ENCODE peak calls at places on chromosomes 13 and 19, in four cellular contexts. D is GM12878, Q is HepG2, J is K562. I is an unnamed sample.

GRCh38 chr19:30780032-30780431 is 407.8 kb downstream of the ZNF536 start:
- DNase-seq in D (no peak), Q (no peak), J (no peak), I (no peak)

GRCh38 chr19:14019100-14019499 is 8.8 kb upstream of the RLN3 start:
- DNase-seq in D (no peak), Q (no peak), J (no peak), I (no peak)

GRCh38 chr13:46951516-46951915 is 54.7 kb upstream of the HTR2A start:
- DNase-seq in D (no peak), Q (no peak), J (no peak), I (no peak)

GRCh38 chr13:112891477-112892401 is 77.3 kb upstream of the MCF2L start:
- DNase-seq in D (no peak), Q (no peak), J (no peak), I (peak)

GRCh38 chr13:24894277-24894971 is 130.5 kb downstream of the RNF17 start:
- DNase-seq in D (no peak), Q (no peak), J (no peak), I (no peak)

GRCh38 chr19:3057275-3057714 is 5.0 kb downstream of the TLE5 start:
- DNase-seq in D (no peak), Q (no peak), J (peak), I (no peak)

GRCh38 chr13:32947886-32948285 is 68.3 kb upstream of the KL start:
- DNase-seq in D (no peak), Q (no peak), J (no peak), I (no peak)

GRCh38 chr13:30325668-30326067 is 18.3 kb upstream of the KATNAL1 start:
- DNase-seq in D (no peak), Q (no peak), J (no peak), I (no peak)

GRCh38 chr13:57877596-57877995 is 246.1 kb downstream of the PCDH17 start:
- DNase-seq in D (no peak), Q (no peak), J (no peak), I (no peak)

GRCh38 chr13:47277774-47278173 is 380.9 kb upstream of the HTR2A start:
- DNase-seq in D (no peak), Q (no peak), J (no peak), I (no peak)

GRCh38 chr19:35755550-35756371 is 1.1 kb downstream of the HSPB6 start:
- DNase-seq in D (no peak), Q (no peak), J (no peak), I (peak)

GRCh38 chr19:38285567-38285966 is 18.5 kb upstream of the C19orf33 start:
- DNase-seq in D (no peak), Q (no peak), J (no peak), I (no peak)

GRCh38 chr13:78468546-78469060 is 134.7 kb downstream of the POU4F1 start:
- DNase-seq in D (no peak), Q (no peak), J (no peak), I (no peak)

GRCh38 chr19:4523306-4524110 is 5.2 kb upstream of the PLIN4 start:
- DNase-seq in D (no peak), Q (peak), J (peak), I (peak)

GRCh38 chr13:66992183-66992582 is 238.0 kb downstream of the PCDH9 start:
- DNase-seq in D (no peak), Q (no peak), J (no peak), I (no peak)

GRCh38 chr19:44303305-44303704 is 1.5 kb downstream of the ZNF235 start:
- DNase-seq in D (no peak), Q (no peak), J (no peak), I (no peak)

GRCh38 chr13:100089633-100090032 is 740 bp downstream of the PCCA start:
- DNase-seq in D (no peak), Q (no peak), J (no peak), I (no peak)

GRCh38 chr19:54523403-54523802 is 20.8 kb downstream of the LAIR2 start:
- DNase-seq in D (peak), Q (no peak), J (no peak), I (no peak)

GRCh38 chr13:101452519-101453485 is at the start of gene ITGBL1:
- DNase-seq in D (no peak), Q (no peak), J (no peak), I (no peak)

GRCh38 chr13:99969934-99970760 is 1.4 kb downstream of the ZIC5 start:
- DNase-seq in D (no peak), Q (peak), J (peak), I (peak)

GRCh38 chr19:42023121-42023942 is 29.3 kb upstream of the ATP1A3 start:
- DNase-seq in D (no peak), Q (peak), J (peak), I (peak)

GRCh38 chr19:36041831-36042230 is 9.2 kb upstream of the CLIP3 start:
- DNase-seq in D (no peak), Q (peak), J (no peak), I (no peak)

GRCh38 chr13:49532593-49532992 is 36.8 kb downstream of the PHF11 start:
- DNase-seq in D (no peak), Q (no peak), J (no peak), I (no peak)

GRCh38 chr13:93730780-93731179 is 504.2 kb downstream of the GPC6 start:
- DNase-seq in D (no peak), Q (no peak), J (no peak), I (no peak)

GRCh38 chr19:18203408-18203862 is 407 bp downstream of the RAB3A start:
- DNase-seq in D (no peak), Q (no peak), J (peak), I (no peak)

GRCh38 chr19:23415561-23416191 is 20.4 kb upstream of the ZNF91 start:
- DNase-seq in D (no peak), Q (no peak), J (no peak), I (peak)

GRCh38 chr13:23578411-23579071 is 8.3 kb downstream of the TNFRSF19 start:
- DNase-seq in D (no peak), Q (peak), J (peak), I (peak)

GRCh38 chr19:4032436-4032835 is 24.9 kb downstream of the PIAS4 start:
- DNase-seq in D (no peak), Q (no peak), J (no peak), I (no peak)

GRCh38 chr13:110648848-110649421 is 33.6 kb downstream of the NAXD start:
- DNase-seq in D (no peak), Q (no peak), J (no peak), I (no peak)

GRCh38 chr13:41835871-41836270 is 125.0 kb downstream of the VWA8 start:
- DNase-seq in D (no peak), Q (no peak), J (no peak), I (no peak)

GRCh38 chr13:32538234-32538620 is 368 bp downstream of the N4BP2L2 start:
- DNase-seq in D (no peak), Q (peak), J (peak), I (peak)

GRCh38 chr13:29497137-29497654 is 98.3 kb downstream of the SLC7A1 start:
- DNase-seq in D (no peak), Q (no peak), J (no peak), I (no peak)

GRCh38 chr19:18429717-18430416 is 8.1 kb downstream of the ISYNA1 start:
- DNase-seq in D (no peak), Q (no peak), J (no peak), I (no peak)

GRCh38 chr13:33193428-33193974 is 92.1 kb downstream of the STARD13 start:
- DNase-seq in D (no peak), Q (no peak), J (no peak), I (no peak)

GRCh38 chr13:105278797-105279425 is 1256.6 kb downstream of the EFNB2 start:
- DNase-seq in D (no peak), Q (no peak), J (no peak), I (peak)
- TF ChIP-seq NR2C2 in D (no peak), Q (no peak), J (no peak), I (no peak)

DNA sequence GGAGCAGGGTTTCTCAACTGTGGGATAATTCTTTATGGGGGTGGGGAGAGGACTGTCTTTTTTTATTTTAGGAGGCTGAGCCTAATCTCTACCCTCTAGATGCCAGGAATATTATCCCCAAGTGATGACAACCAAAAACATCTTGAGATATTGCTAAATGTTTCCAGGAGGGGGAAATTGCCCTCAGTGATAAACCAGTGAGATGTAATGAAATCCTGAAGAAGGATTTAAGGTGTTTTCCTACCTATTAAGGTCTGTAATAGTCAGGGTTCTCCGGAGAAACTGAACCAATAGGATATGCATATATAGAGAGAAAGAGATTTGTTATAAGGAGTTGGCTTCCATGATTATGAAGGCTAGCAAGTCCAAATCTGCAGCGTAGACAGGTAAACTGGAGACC is 208.3 kb upstream of the MIR17HG start:
- DNase-seq in D (no peak), Q (no peak), J (no peak), I (no peak)
- TF ChIP-seq ETV6 in D (no peak), Q (no peak), J (no peak), I (no peak)

GRCh38 chr19:50314724-50315700 is 14.2 kb downstream of the KCNC3 start:
- DNase-seq in D (no peak), Q (no peak), J (no peak), I (peak)

GRCh38 chr19:50311723-50312635 is 17.2 kb downstream of the KCNC3 start:
- DNase-seq in D (no peak), Q (peak), J (peak), I (peak)

GRCh38 chr19:50315773-50316448 is 13.3 kb downstream of the KCNC3 start:
- DNase-seq in D (no peak), Q (no peak), J (peak), I (peak)

GRCh38 chr19:50312967-50313811 is 16.0 kb downstream of the KCNC3 start:
- DNase-seq in D (no peak), Q (no peak), J (no peak), I (no peak)

DNA sequence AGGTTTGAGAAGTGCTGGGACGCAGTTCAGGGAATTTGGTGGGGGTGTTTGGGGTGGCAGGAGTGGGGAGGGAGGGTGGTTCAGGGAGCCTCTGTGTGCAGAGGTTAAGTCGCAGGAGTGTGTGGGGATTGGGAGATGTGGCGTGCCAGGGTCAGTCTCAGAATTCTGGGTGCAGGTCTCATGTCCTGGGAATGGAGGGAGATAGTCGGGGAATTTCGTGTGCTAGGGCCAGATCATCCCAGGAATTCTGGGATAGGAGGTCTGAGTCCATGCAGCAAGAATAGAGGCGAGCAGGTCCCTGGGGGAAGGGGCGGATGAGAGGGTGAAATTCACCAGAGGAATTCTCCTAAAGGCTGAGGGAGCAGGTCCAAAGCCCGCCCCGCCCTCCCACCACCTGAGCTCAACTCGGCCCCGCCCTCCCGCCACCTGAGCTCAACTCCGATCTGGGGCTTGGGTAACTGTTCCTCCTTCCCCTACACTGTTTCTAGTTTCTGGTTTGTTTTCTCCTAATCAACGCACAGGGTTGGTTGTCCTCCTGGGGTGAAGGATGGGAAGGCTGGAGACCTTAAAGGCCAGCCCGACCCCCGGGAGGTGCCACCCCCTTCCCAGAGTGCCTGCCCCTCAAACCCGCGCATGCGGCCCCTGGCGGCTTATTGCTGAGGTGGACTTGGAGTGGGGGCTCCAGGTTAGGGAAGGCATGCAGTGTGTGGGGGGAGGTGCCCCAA is 15.2 kb downstream of the KCNC3 start:
- DNase-seq in D (no peak), Q (no peak), J (no peak), I (peak)
- TF ChIP-seq NR2C2 in D (no peak), Q (no peak), J (no peak), I (no peak)

GRCh38 chr13:86826232-86826631 is 844.9 kb upstream of the SLITRK5 start:
- DNase-seq in D (no peak), Q (no peak), J (no peak), I (no peak)

GRCh38 chr13:86825410-86825809 is 845.8 kb upstream of the SLITRK5 start:
- DNase-seq in D (no peak), Q (peak), J (no peak), I (no peak)

GRCh38 chr13:86831084-86831483 is 840.1 kb upstream of the SLITRK5 start:
- DNase-seq in D (no peak), Q (no peak), J (no peak), I (no peak)

GRCh38 chr13:86830046-86830445 is 841.1 kb upstream of the SLITRK5 start:
- DNase-seq in D (no peak), Q (no peak), J (no peak), I (no peak)
- TF ChIP-seq ETV6 in D (no peak), Q (no peak), J (no peak), I (no peak)

DNA sequence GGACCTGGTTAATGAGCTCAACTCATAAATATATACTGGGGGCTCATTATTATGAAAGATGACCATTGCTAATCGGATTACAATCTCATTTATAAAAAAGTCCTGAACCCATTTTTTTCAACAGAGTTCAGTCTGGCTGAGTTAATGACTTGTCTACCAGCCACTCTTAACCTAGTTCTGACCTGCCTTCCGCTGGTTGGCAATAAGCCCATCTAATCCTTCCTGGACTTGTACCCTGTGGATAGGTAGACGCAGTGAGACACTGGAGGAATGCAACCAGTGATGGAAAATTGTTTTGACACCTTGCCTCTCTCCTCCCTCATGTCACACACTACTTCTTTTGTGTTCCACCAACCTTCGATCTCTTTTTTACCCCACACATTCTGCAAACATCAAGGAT is 279.9 kb downstream of the FOXO1 start:
- DNase-seq in D (no peak), Q (no peak), J (no peak), I (no peak)
- TF ChIP-seq NR2C2 in D (no peak), Q (no peak), J (no peak), I (no peak)

DNA sequence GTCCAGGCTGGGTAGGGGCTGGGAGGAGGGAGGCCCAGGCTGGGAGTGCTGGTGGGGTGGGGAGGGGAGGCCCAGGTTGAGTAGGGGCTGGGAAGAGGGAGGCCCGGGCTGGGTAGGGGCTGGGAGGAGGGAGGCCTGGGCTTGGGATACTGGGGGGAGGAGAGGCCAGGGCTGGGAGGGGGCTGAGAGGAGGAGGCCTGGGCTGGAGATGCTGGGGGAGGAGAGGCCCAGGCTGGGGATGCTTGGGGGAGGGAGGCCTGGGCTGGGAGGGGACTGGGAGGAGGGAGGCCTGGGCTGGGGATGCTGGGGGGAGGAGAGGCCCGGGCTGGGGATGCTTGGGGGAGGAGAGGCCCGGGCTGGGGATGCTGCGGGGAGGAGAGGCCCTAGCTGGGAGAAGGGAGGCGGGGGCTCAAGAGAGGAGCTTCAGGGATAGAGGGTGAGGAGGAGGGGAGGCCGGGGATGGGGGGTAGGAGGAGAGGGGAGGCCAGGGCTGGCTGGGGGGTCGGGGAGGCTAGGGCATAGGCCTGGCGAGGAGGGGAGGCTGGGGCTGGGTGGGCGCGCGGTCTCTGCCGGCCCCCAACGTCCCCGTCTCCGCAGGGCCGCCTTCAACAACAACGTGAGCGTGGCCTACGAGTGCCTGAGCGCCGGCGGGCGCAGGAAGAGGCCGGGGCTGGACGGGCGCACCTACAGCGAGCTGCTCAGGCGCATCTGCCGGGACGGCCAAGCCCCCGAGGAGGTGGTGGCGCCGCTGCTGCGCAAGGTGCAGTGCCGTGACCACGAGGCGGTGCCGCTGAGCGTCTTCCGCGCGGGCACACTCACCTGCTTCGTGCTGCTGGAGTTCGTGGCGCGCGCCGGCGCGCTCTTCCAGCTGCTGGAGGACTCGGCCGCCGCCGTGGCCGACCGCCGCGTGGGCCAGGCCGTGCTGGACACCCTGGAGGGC is 11.3 kb downstream of the TPGS1 start:
- DNase-seq in D (no peak), Q (no peak), J (peak), I (peak)
- TF ChIP-seq ETV6 in D (no peak), Q (no peak), J (no peak), I (peak)